ENCODE peak calls at places on chromosomes 1 and 21, in six cellular contexts. I is mesothelial cell of epicardium, Q is mammary epithelial cell, N is amygdala, O is coronary artery, C is AG08396. R is an unnamed sample.

GRCh38 chr1:5478156-5478695 is 514.0 kb downstream of the NPHP4 start:
- DNase-seq in I (no peak), Q (no peak), N (no peak), O (no peak), C (no peak), R (no peak)

GRCh38 chr1:236502972-236503639 is 20.7 kb upstream of the LGALS8 start:
- DNase-seq in I (peak), Q (peak), N (no peak), O (no peak), C (peak), R (peak)

GRCh38 chr1:223308141-223308540 is 55.8 kb downstream of the SUSD4 start:
- DNase-seq in I (no peak), Q (no peak), N (no peak), O (no peak), C (no peak), R (no peak)

GRCh38 chr1:151547119-151547899 is 7.2 kb downstream of the TUFT1 start:
- DNase-seq in I (peak), Q (peak), N (no peak), O (peak), C (peak), R (no peak)

GRCh38 chr1:226695335-226695900 is 43.7 kb downstream of the ITPKB start:
- DNase-seq in I (no peak), Q (no peak), N (no peak), O (no peak), C (no peak), R (no peak)

GRCh38 chr21:46078322-46078981 is 19.5 kb upstream of the COL6A2 start:
- DNase-seq in I (no peak), Q (no peak), N (no peak), O (peak), C (no peak), R (peak)

GRCh38 chr1:162391790-162392563 is 10.4 kb downstream of the C1orf226 start:
- DNase-seq in I (no peak), Q (no peak), N (no peak), O (no peak), C (peak), R (no peak)

GRCh38 chr1:211870156-211870555 is 39.6 kb upstream of the LPGAT1 start:
- DNase-seq in I (no peak), Q (no peak), N (no peak), O (no peak), C (peak), R (no peak)

GRCh38 chr1:24935196-24935526 is 5.1 kb upstream of the RUNX3 start:
- DNase-seq in I (no peak), Q (no peak), N (no peak), O (no peak), C (no peak), R (no peak)

GRCh38 chr1:163054056-163054706 is 15.0 kb upstream of the RGS4 start:
- DNase-seq in I (no peak), Q (no peak), N (no peak), O (no peak), C (no peak), R (no peak)

GRCh38 chr1:170742600-170742999 is 78.7 kb downstream of the PRRX1 start:
- DNase-seq in I (no peak), Q (no peak), N (no peak), O (no peak), C (no peak), R (no peak)

GRCh38 chr1:226981386-226981817 is 41.3 kb downstream of the COQ8A start:
- DNase-seq in I (no peak), Q (no peak), N (no peak), O (peak), C (no peak), R (no peak)

GRCh38 chr21:34946385-34947121 is 102.5 kb downstream of the RUNX1 start:
- DNase-seq in I (no peak), Q (no peak), N (no peak), O (no peak), C (no peak), R (no peak)

GRCh38 chr1:198072177-198072576 is 84.6 kb upstream of the NEK7 start:
- DNase-seq in I (no peak), Q (peak), N (no peak), O (no peak), C (no peak), R (no peak)

GRCh38 chr1:236089046-236089773 is 24.3 kb upstream of the NID1 start:
- DNase-seq in I (no peak), Q (peak), N (no peak), O (no peak), C (peak), R (no peak)

GRCh38 chr21:15332572-15332971 is 267.8 kb upstream of the NRIP1 start:
- DNase-seq in I (no peak), Q (no peak), N (no peak), O (no peak), C (no peak), R (no peak)

GRCh38 chr21:38859852-38860251 is 54.1 kb downstream of the ETS2 start:
- DNase-seq in I (no peak), Q (peak), N (no peak), O (no peak), C (no peak), R (no peak)

GRCh38 chr1:197510691-197511378 is 242.8 kb downstream of the CRB1 start:
- DNase-seq in I (no peak), Q (no peak), N (no peak), O (no peak), C (no peak), R (no peak)

GRCh38 chr1:62076286-62076685 is 118.4 kb upstream of the L1TD1 start:
- DNase-seq in I (no peak), Q (peak), N (no peak), O (no peak), C (no peak), R (no peak)

GRCh38 chr1:21436488-21437340 is 3.2 kb upstream of the NBPF3 start:
- DNase-seq in I (no peak), Q (no peak), N (no peak), O (no peak), C (peak), R (no peak)

GRCh38 chr1:117093870-117094621 is 27.5 kb downstream of the TRIM45 start:
- DNase-seq in I (no peak), Q (peak), N (no peak), O (no peak), C (peak), R (no peak)

GRCh38 chr1:233394860-233395717 is 67.6 kb downstream of the MAP3K21 start:
- DNase-seq in I (no peak), Q (peak), N (no peak), O (no peak), C (peak), R (no peak)

GRCh38 chr1:235022341-235023196 is 106.1 kb downstream of the TOMM20 start:
- DNase-seq in I (no peak), Q (no peak), N (no peak), O (no peak), C (no peak), R (no peak)

GRCh38 chr1:14939527-14940284 is 213.8 kb upstream of the TMEM51 start:
- DNase-seq in I (no peak), Q (peak), N (no peak), O (no peak), C (peak), R (no peak)

GRCh38 chr1:160144921-160145320 is 6.5 kb upstream of the ATP1A4 start:
- DNase-seq in I (no peak), Q (no peak), N (no peak), O (no peak), C (peak), R (no peak)

GRCh38 chr1:230790026-230790425 is 42.8 kb downstream of the CAPN9 start:
- DNase-seq in I (no peak), Q (no peak), N (no peak), O (no peak), C (no peak), R (no peak)

GRCh38 chr1:24300971-24301370 is 18.2 kb upstream of the GRHL3 start:
- DNase-seq in I (no peak), Q (peak), N (no peak), O (no peak), C (no peak), R (no peak)

GRCh38 chr1:27098447-27099153 is 56.3 kb downstream of the SLC9A1 start:
- DNase-seq in I (no peak), Q (peak), N (no peak), O (no peak), C (no peak), R (no peak)

GRCh38 chr1:225670806-225671733 is 18.1 kb upstream of the ENAH start:
- DNase-seq in I (no peak), Q (peak), N (no peak), O (no peak), C (no peak), R (no peak)

GRCh38 chr1:30929135-30929889 is 20.8 kb upstream of the SDC3 start:
- DNase-seq in I (no peak), Q (peak), N (no peak), O (no peak), C (peak), R (no peak)